ENCODE peak calls at places on chromosomes 5 and 9, in seven cellular contexts. One of them, this sample, is unnamed.
A peak's percentile ranks its signal among the peaks of the same experiment; 100 is the strongest.

GRCh38 chr5:178113141-178113787 is at the start of gene N4BP3:
- DNase-seq in endothelial cell of umbilical vein: peak; percentile 56
- DNase-seq in activated naive CD4-positive, alpha-beta T cell: peak; percentile 70
- DNase-seq in KBM-7: peak; percentile 81
- DNase-seq in stimulated activated CD8-positive, alpha-beta memory T cell treated with anti-CD3 and anti-CD28 coated beads, Interleukin-2, amount 100 ng/mL, for 48 hours: peak; percentile 76
- DNase-seq in prostate gland: peak; percentile 62
- DNase-seq in cardiac muscle cell: peak; percentile 93
- DNase-seq in this sample: peak; percentile 91

GRCh38 chr9:93031629-93032431 is 26.7 kb upstream of the SUSD3 start:
- DNase-seq in prostate gland: no peak
- DNase-seq in KBM-7: no peak
- DNase-seq in cardiac muscle cell: no peak
- DNase-seq in activated naive CD4-positive, alpha-beta T cell: no peak
- DNase-seq in stimulated activated CD8-positive, alpha-beta memory T cell treated with anti-CD3 and anti-CD28 coated beads, Interleukin-2, amount 100 ng/mL, for 48 hours: no peak
- DNase-seq in endothelial cell of umbilical vein: no peak
- DNase-seq in this sample: no peak

GRCh38 chr5:79448336-79448735 is 65.6 kb downstream of the HOMER1 start:
- DNase-seq in cardiac muscle cell: no peak
- DNase-seq in stimulated activated CD8-positive, alpha-beta memory T cell treated with anti-CD3 and anti-CD28 coated beads, Interleukin-2, amount 100 ng/mL, for 48 hours: no peak
- DNase-seq in KBM-7: no peak
- DNase-seq in activated naive CD4-positive, alpha-beta T cell: no peak
- DNase-seq in prostate gland: no peak
- DNase-seq in endothelial cell of umbilical vein: no peak
- DNase-seq in this sample: peak; percentile 42

GRCh38 chr5:36882250-36882649 is 5.7 kb downstream of the NIPBL start:
- DNase-seq in activated naive CD4-positive, alpha-beta T cell: no peak
- DNase-seq in endothelial cell of umbilical vein: no peak
- DNase-seq in KBM-7: no peak
- DNase-seq in cardiac muscle cell: no peak
- DNase-seq in stimulated activated CD8-positive, alpha-beta memory T cell treated with anti-CD3 and anti-CD28 coated beads, Interleukin-2, amount 100 ng/mL, for 48 hours: no peak
- DNase-seq in prostate gland: no peak
- DNase-seq in this sample: no peak

GRCh38 chr9:135886147-135886981 is 21.0 kb downstream of the CAMSAP1 start:
- DNase-seq in cardiac muscle cell: no peak
- DNase-seq in stimulated activated CD8-positive, alpha-beta memory T cell treated with anti-CD3 and anti-CD28 coated beads, Interleukin-2, amount 100 ng/mL, for 48 hours: no peak
- DNase-seq in prostate gland: no peak
- DNase-seq in endothelial cell of umbilical vein: no peak
- DNase-seq in KBM-7: no peak
- DNase-seq in activated naive CD4-positive, alpha-beta T cell: no peak
- DNase-seq in this sample: no peak

GRCh38 chr5:113343343-113343742 is 91.4 kb downstream of the TSSK1B start:
- DNase-seq in activated naive CD4-positive, alpha-beta T cell: no peak
- DNase-seq in cardiac muscle cell: peak; percentile 59
- DNase-seq in endothelial cell of umbilical vein: no peak
- DNase-seq in stimulated activated CD8-positive, alpha-beta memory T cell treated with anti-CD3 and anti-CD28 coated beads, Interleukin-2, amount 100 ng/mL, for 48 hours: no peak
- DNase-seq in prostate gland: no peak
- DNase-seq in KBM-7: no peak
- DNase-seq in this sample: no peak

GRCh38 chr5:1737790-1738405 is 61.7 kb downstream of the MRPL36 start:
- DNase-seq in cardiac muscle cell: peak; percentile 54
- DNase-seq in prostate gland: no peak
- DNase-seq in activated naive CD4-positive, alpha-beta T cell: no peak
- DNase-seq in stimulated activated CD8-positive, alpha-beta memory T cell treated with anti-CD3 and anti-CD28 coated beads, Interleukin-2, amount 100 ng/mL, for 48 hours: no peak
- DNase-seq in endothelial cell of umbilical vein: peak; percentile 20
- DNase-seq in KBM-7: peak; percentile 62
- DNase-seq in this sample: peak; percentile 36

GRCh38 chr5:106639488-106639887 is 1031.2 kb downstream of the EFNA5 start:
- DNase-seq in KBM-7: no peak
- DNase-seq in endothelial cell of umbilical vein: no peak
- DNase-seq in prostate gland: no peak
- DNase-seq in activated naive CD4-positive, alpha-beta T cell: no peak
- DNase-seq in cardiac muscle cell: no peak
- DNase-seq in stimulated activated CD8-positive, alpha-beta memory T cell treated with anti-CD3 and anti-CD28 coated beads, Interleukin-2, amount 100 ng/mL, for 48 hours: no peak
- DNase-seq in this sample: no peak

GRCh38 chr5:36908544-36909260 is 32.1 kb downstream of the NIPBL start:
- DNase-seq in activated naive CD4-positive, alpha-beta T cell: no peak
- DNase-seq in endothelial cell of umbilical vein: no peak
- DNase-seq in prostate gland: no peak
- DNase-seq in cardiac muscle cell: no peak
- DNase-seq in KBM-7: no peak
- DNase-seq in stimulated activated CD8-positive, alpha-beta memory T cell treated with anti-CD3 and anti-CD28 coated beads, Interleukin-2, amount 100 ng/mL, for 48 hours: no peak
- DNase-seq in this sample: no peak

This sample was measured in mesendoderm.